ENCODE peak calls at places on chromosomes 2 and 18, in ten cellular contexts. D, B, V, Z, G, A, R, P, Y and X are unnamed samples.

GRCh38 chr2:175228179-175228578 is 46.7 kb upstream of the ATP5MC3 start:
- DNase-seq in D (no peak), Z (no peak), P (no peak), V (no peak), R (no peak), G (no peak), B (no peak), Y (no peak), A (no peak), X (no peak)

GRCh38 chr2:113217455-113218282 is 43.9 kb downstream of the PSD4 start:
- DNase-seq in G (no peak), B (peak; percentile 36), R (peak; percentile 54), Z (peak; percentile 47), Y (no peak), A (no peak), D (no peak), V (no peak), P (no peak), X (no peak)

GRCh38 chr2:121074322-121074932 is 210.6 kb downstream of the TFCP2L1 start:
- DNase-seq in A (no peak), B (peak; percentile 28), P (no peak), D (no peak), V (no peak), R (no peak), Z (no peak), Y (no peak), G (no peak), X (no peak)

GRCh38 chr2:214543386-214543955 is 132.6 kb downstream of the VWC2L start:
- DNase-seq in B (no peak), D (no peak), R (no peak), A (no peak), P (no peak), Z (no peak), Y (peak; percentile 41), V (no peak), G (no peak), X (no peak)

GRCh38 chr2:137023205-137023604 is 257.9 kb downstream of the THSD7B start:
- DNase-seq in R (no peak), G (no peak), A (no peak), Z (no peak), Y (no peak), P (no peak), D (no peak), B (peak; percentile 55), V (no peak), X (no peak)

GRCh38 chr2:71466301-71467179 is 13.2 kb downstream of the DYSF start:
- DNase-seq in D (peak; percentile 46), Z (peak; percentile 25), V (no peak), B (peak; percentile 91), Y (peak; percentile 48), G (no peak), P (peak; percentile 79), R (peak; percentile 68), A (no peak), X (peak; percentile 13)

GRCh38 chr2:153071090-153071489 is 352.7 kb downstream of the ARL6IP6 start:
- DNase-seq in D (no peak), A (no peak), P (no peak), B (no peak), Y (no peak), Z (no peak), G (no peak), V (no peak), R (no peak), X (no peak)

GRCh38 chr2:73925853-73926492 is 707 bp upstream of the DGUOK start:
- DNase-seq in A (no peak), G (no peak), V (no peak), Y (no peak), P (no peak), Z (peak; percentile 75), D (no peak), R (no peak), B (no peak), X (no peak)

GRCh38 chr2:10686176-10686575 is 3.6 kb downstream of the NOL10 start:
- DNase-seq in Y (no peak), D (no peak), A (no peak), P (no peak), V (no peak), B (no peak), G (no peak), Z (no peak), R (no peak), X (no peak)

GRCh38 chr18:59852548-59852947 is 47.2 kb upstream of the PMAIP1 start:
- DNase-seq in D (no peak), P (no peak), Y (no peak), V (no peak), G (no peak), B (no peak), R (no peak), Z (no peak), A (no peak), X (no peak)

GRCh38 chr2:140257692-140258300 is 1477.6 kb upstream of the NXPH2 start:
- DNase-seq in D (no peak), R (no peak), Y (no peak), Z (no peak), P (no peak), V (no peak), A (no peak), G (no peak), B (no peak), X (no peak)

GRCh38 chr2:28753043-28753683 is 1.5 kb downstream of the PPP1CB start:
- DNase-seq in Y (peak; percentile 87), G (peak; percentile 34), P (peak; percentile 62), D (peak; percentile 69), R (peak; percentile 37), A (no peak), B (peak; percentile 76), V (no peak), Z (peak; percentile 89), X (peak; percentile 74)

GRCh38 chr2:45610281-45611019 is 617 bp downstream of the SRBD1 start:
- DNase-seq in Z (peak; percentile 85), R (peak; percentile 53), D (peak; percentile 47), B (peak; percentile 80), V (peak; percentile 29), Y (peak; percentile 74), G (no peak), P (peak; percentile 67), A (peak; percentile 8), X (peak; percentile 55)
- TF ChIP-seq CTCF in Z (peak; percentile 57), R (peak; percentile 2), D (peak; percentile 56), B (peak; percentile 44), V (peak; percentile 46), Y (peak; percentile 40), G (peak; percentile 41), P (peak; percentile 43), A (no peak), X (peak; percentile 48)

DNA sequence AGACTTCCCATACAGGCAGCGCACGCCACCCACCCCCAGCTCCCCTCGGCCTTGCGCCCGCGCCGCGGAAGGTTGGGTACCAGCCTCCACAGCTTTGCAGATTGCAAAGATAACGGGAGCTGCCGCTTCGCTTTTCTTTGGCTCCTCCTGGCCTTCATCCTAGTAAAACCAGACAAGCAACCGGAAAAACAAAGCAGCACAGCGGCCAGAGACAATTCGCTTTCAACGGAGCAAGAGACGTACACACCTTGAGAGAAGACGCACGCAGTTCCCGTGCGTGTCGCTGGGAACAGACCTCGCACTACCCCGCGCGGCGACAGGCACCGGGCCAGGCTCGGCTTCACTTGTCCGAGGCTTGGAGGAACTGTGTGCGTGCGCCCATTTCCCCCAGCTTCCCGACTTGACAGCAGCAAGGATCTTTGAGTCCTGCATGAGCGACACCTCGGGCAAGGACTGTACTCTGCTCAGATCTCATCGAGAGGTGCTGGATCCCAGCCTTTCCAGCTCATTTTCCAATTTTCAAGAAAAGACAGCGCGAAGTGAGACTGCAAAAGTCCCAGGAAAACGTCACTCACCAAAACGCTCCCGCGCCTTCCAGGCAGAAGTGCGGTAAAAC is 964 bp downstream of the ZBTB7C start:
- DNase-seq in D (no peak), Z (no peak), P (no peak), Y (no peak), A (no peak), R (no peak), B (peak; percentile 10), V (no peak), G (no peak), X (no peak)
- H3K4me3 ChIP-seq in D (peak overlapping the region; percentile 78), Z (peak overlapping the region; percentile 42), P (peak overlapping the region; percentile 61), Y (no peak overlapping the region), A (peak overlapping the region; percentile 97), R (peak overlapping the region; percentile 73), B (peak overlapping the region; percentile 83), V (peak overlapping the region; percentile 66), G (no peak overlapping the region), X (peak overlapping the region; percentile 31)

GRCh38 chr2:129117427-129117826 is 798.8 kb upstream of the HS6ST1 start:
- DNase-seq in G (no peak), D (no peak), Y (no peak), B (peak; percentile 9), A (no peak), P (no peak), Z (peak; percentile 21), R (no peak), V (no peak), X (no peak)
- TF ChIP-seq CTCF in G (no peak), D (no peak), Y (no peak), B (no peak), A (no peak), P (no peak), Z (no peak), R (no peak), V (no peak), X (no peak)

GRCh38 chr2:171365232-171365631 is 68.6 kb downstream of the METTL8 start:
- DNase-seq in Y (no peak), P (no peak), R (no peak), A (no peak), B (no peak), D (no peak), Z (no peak), G (no peak), V (no peak), X (no peak)
- H3K4me3 ChIP-seq in Y (no peak overlapping the region), P (no peak overlapping the region), R (no peak overlapping the region), A (no peak overlapping the region), B (no peak overlapping the region), D (no peak overlapping the region), Z (no peak overlapping the region), G (no peak overlapping the region), V (no peak overlapping the region), X (no peak overlapping the region)

DNA sequence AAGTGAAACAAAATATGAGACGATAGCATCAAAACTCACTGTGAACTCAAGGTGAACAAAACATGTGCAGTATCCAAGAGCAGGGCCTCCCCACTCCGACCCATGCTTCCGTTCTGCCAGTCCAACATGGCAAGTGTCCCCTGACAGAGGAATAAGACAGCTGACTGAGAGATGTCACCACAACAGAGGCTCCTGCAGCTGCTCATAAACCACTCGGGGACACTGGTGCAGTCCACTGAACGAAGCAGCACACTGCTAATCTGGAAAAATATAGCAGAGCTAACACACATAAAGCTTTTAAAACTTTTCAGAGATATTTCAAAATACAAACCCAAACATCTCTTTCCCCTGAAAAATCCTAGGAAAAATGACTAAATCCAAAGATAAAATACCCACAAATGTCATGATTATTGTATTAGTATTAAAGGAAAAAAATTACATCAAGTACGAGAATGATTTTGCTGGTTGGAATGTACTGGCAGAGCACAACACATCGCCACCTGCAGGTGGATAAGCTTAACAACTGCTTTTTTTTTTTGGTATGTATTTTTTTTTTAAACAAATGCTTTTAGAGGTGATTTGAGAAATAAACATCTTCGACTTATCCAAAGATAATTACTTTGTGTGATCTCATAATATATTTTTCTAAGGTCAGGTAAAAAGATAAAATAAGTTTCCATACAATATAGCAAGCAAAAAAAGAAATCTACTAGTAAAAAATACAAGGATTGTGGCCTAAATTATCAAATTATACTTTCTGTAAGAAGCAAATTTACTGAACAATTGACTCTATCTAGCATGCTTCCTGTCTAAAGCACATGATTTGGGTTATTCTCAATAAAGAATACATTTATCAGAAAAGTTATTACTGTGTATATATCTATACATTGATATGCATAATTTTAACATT is 18.6 kb downstream of the THADA start:
- DNase-seq in P (no peak), A (no peak), G (peak; percentile 61), R (no peak), Z (peak; percentile 73), Y (peak; percentile 87), D (peak; percentile 46), V (no peak), B (peak; percentile 63), X (peak; percentile 28)
- TF ChIP-seq CTCF in P (peak; percentile 76), A (peak; percentile 73), G (peak; percentile 75), R (peak; percentile 64), Z (peak; percentile 83), Y (peak; percentile 75), D (peak; percentile 93), V (peak; percentile 59), B (peak; percentile 83), X (peak; percentile 85)